ENCODE peak calls at places on chromosomes 12 and 14, in four cellular contexts. One of them, this sample, is unnamed.

GRCh38 chr14:21263284-21264024 is 5.8 kb downstream of the HNRNPC start:
- DNase-seq in breast epithelium: no peak
- DNase-seq in transverse colon: no peak
- DNase-seq in HCT116: no peak
- DNase-seq in this sample: no peak

GRCh38 chr12:121095544-121096198 is 37.0 kb upstream of the P2RX7 start:
- DNase-seq in transverse colon: peak; percentile 76
- DNase-seq in HCT116: peak; percentile 48
- DNase-seq in breast epithelium: peak; percentile 29
- DNase-seq in this sample: peak; percentile 78

GRCh38 chr14:53227154-53227718 is 74.1 kb upstream of the DDHD1 start:
- DNase-seq in HCT116: no peak
- DNase-seq in transverse colon: no peak
- DNase-seq in breast epithelium: no peak
- DNase-seq in this sample: no peak

GRCh38 chr14:75298187-75298985 is 19.8 kb downstream of the FOS start:
- DNase-seq in transverse colon: peak; percentile 66
- DNase-seq in breast epithelium: peak; percentile 48
- DNase-seq in HCT116: no peak
- DNase-seq in this sample: peak; percentile 55

GRCh38 chr12:118055865-118056773 is 4.9 kb downstream of the WSB2 start:
- DNase-seq in transverse colon: no peak
- DNase-seq in breast epithelium: no peak
- DNase-seq in HCT116: no peak
- DNase-seq in this sample: peak; percentile 63

GRCh38 chr14:99793213-99794155 is at the start of gene EML1:
- DNase-seq in breast epithelium: peak; percentile 53
- DNase-seq in transverse colon: peak; percentile 69
- DNase-seq in HCT116: peak; percentile 23
- DNase-seq in this sample: peak; percentile 83

GRCh38 chr14:96945721-96946120 is 148.5 kb downstream of the VRK1 start:
- DNase-seq in HCT116: no peak
- DNase-seq in breast epithelium: no peak
- DNase-seq in transverse colon: no peak
- DNase-seq in this sample: no peak

GRCh38 chr12:14886271-14886670 is 617 bp upstream of the MGP start:
- DNase-seq in transverse colon: no peak
- DNase-seq in breast epithelium: no peak
- DNase-seq in HCT116: no peak
- DNase-seq in this sample: no peak

GRCh38 chr12:91722072-91722471 is 423.6 kb downstream of the BTG1 start:
- DNase-seq in transverse colon: no peak
- DNase-seq in breast epithelium: no peak
- DNase-seq in HCT116: no peak
- DNase-seq in this sample: no peak

GRCh38 chr12:97941686-97942354 is 479.2 kb downstream of the RMST start:
- DNase-seq in HCT116: no peak
- DNase-seq in breast epithelium: no peak
- DNase-seq in transverse colon: no peak
- DNase-seq in this sample: no peak

GRCh38 chr14:39140170-39140569 is 26.0 kb downstream of the GEMIN2 start:
- DNase-seq in breast epithelium: no peak
- DNase-seq in transverse colon: no peak
- DNase-seq in HCT116: no peak
- DNase-seq in this sample: no peak

GRCh38 chr12:72071030-72071429 is 132.4 kb downstream of the TPH2 start:
- DNase-seq in transverse colon: no peak
- DNase-seq in breast epithelium: no peak
- DNase-seq in HCT116: no peak
- DNase-seq in this sample: no peak

GRCh38 chr12:75366629-75367028 is 24.3 kb upstream of the GLIPR1L2 start:
- DNase-seq in transverse colon: no peak
- DNase-seq in HCT116: no peak
- DNase-seq in breast epithelium: no peak
- DNase-seq in this sample: no peak

GRCh38 chr12:6201775-6202292 is 1.6 kb downstream of the CD9 start:
- DNase-seq in HCT116: no peak
- DNase-seq in breast epithelium: no peak
- DNase-seq in transverse colon: no peak
- DNase-seq in this sample: no peak

GRCh38 chr12:30463636-30464035 is 232.0 kb downstream of the IPO8 start:
- DNase-seq in breast epithelium: no peak
- DNase-seq in HCT116: no peak
- DNase-seq in transverse colon: no peak
- DNase-seq in this sample: no peak

GRCh38 chr12:114167431-114167830 is 201.3 kb upstream of the RBM19 start:
- DNase-seq in transverse colon: no peak
- DNase-seq in HCT116: no peak
- DNase-seq in breast epithelium: no peak
- DNase-seq in this sample: no peak

GRCh38 chr14:46582826-46583225 is 68.8 kb downstream of the RPL10L start:
- DNase-seq in breast epithelium: no peak
- DNase-seq in HCT116: no peak
- DNase-seq in transverse colon: no peak
- DNase-seq in this sample: no peak

GRCh38 chr14:71523630-71524320 is 408.5 kb upstream of the RGS6 start:
- DNase-seq in breast epithelium: no peak
- DNase-seq in transverse colon: no peak
- DNase-seq in HCT116: no peak
- DNase-seq in this sample: no peak

GRCh38 chr14:21367582-21368144 is 16.2 kb downstream of the SUPT16H start:
- DNase-seq in HCT116: no peak
- DNase-seq in breast epithelium: no peak
- DNase-seq in transverse colon: no peak
- DNase-seq in this sample: no peak

GRCh38 chr14:50070230-50070629 is 46.1 kb downstream of the VCPKMT start:
- DNase-seq in HCT116: no peak
- DNase-seq in breast epithelium: no peak
- DNase-seq in transverse colon: no peak
- DNase-seq in this sample: no peak

GRCh38 chr12:26938660-26939185 is 453 bp downstream of the FGFR1OP2 start:
- DNase-seq in HCT116: peak; percentile 3
- DNase-seq in transverse colon: no peak
- DNase-seq in breast epithelium: no peak
- DNase-seq in this sample: peak; percentile 38

GRCh38 chr12:617304-617915 is 45.8 kb downstream of the NINJ2 start:
- DNase-seq in HCT116: no peak
- DNase-seq in breast epithelium: no peak
- DNase-seq in transverse colon: peak; percentile 46
- DNase-seq in this sample: peak; percentile 42

GRCh38 chr14:92728781-92729364 is 19.6 kb downstream of the LGMN start:
- DNase-seq in transverse colon: no peak
- DNase-seq in HCT116: no peak
- DNase-seq in breast epithelium: no peak
- DNase-seq in this sample: peak; percentile 61

GRCh38 chr12:113134521-113134951 is 1.0 kb downstream of the RASAL1 start:
- DNase-seq in breast epithelium: no peak
- DNase-seq in HCT116: no peak
- DNase-seq in transverse colon: no peak
- DNase-seq in this sample: no peak

GRCh38 chr14:26522985-26523384 is 74.8 kb downstream of the NOVA1 start:
- DNase-seq in HCT116: no peak
- DNase-seq in breast epithelium: no peak
- DNase-seq in transverse colon: no peak
- DNase-seq in this sample: no peak

GRCh38 chr12:97560359-97560758 is 97.8 kb downstream of the RMST start:
- DNase-seq in transverse colon: no peak
- DNase-seq in HCT116: no peak
- DNase-seq in breast epithelium: no peak
- DNase-seq in this sample: no peak

GRCh38 chr12:127773520-127773919 is 493.4 kb upstream of the TMEM132C start:
- DNase-seq in breast epithelium: no peak
- DNase-seq in HCT116: no peak
- DNase-seq in transverse colon: no peak
- DNase-seq in this sample: no peak
- TF ChIP-seq CTCF in breast epithelium: no peak
- TF ChIP-seq CTCF in HCT116: no peak
- TF ChIP-seq CTCF in transverse colon: no peak
- TF ChIP-seq CTCF in this sample: no peak

DNA sequence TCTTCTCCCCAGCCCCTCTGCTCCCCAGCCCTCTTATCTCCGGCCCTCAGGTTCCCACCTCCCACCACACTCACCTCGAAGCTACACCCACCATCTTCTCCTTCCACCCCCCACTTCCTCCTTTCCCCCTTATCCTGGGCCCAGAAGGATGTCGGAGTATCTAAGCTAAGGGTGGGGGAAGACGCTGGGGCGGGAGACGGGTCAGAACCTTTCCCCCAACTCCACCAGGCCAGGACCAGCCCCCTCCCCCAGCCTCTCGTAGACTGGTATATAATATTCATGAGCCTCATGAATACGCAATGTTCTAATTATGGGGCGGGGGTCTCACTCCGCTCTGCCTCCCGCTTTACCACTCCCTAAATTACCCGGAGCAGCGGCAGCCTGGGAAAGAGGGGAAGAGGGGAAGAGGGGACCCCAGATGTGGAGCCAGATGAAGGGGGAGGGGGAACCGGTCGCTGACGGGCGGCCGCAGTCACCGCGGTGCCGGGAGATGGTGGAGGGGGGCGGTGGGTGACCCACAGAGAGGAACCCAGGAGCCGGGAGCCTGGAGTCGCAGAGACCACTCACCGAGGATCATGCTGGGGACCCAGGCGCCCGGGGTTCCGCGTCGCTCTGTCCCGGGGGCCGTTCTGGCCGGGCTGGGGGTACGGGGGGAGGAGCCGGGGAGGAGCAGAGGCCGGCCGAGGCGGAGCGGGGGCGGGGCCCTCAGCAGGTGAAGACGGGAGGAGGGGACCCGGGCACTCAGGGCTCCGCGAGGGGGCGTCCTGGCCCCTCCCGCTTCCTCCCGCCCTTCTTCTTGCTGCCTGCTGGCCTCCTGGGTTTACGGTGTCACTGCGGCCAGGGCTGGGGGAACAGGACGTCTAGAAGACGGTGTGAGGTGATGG is 6.4 kb upstream of the ZNF385A start:
- DNase-seq in breast epithelium: peak; percentile 71
- DNase-seq in transverse colon: peak; percentile 69
- DNase-seq in HCT116: no peak
- DNase-seq in this sample: peak; percentile 58
- TF ChIP-seq POLR2AphosphoS5 in breast epithelium: no peak
- TF ChIP-seq POLR2AphosphoS5 in transverse colon: no peak
- TF ChIP-seq POLR2AphosphoS5 in HCT116: peak; percentile 41
- TF ChIP-seq POLR2AphosphoS5 in this sample: no peak

GRCh38 chr14:105398726-105399440 is 545 bp downstream of the TEX22 start:
- DNase-seq in breast epithelium: no peak
- DNase-seq in transverse colon: no peak
- DNase-seq in HCT116: no peak
- DNase-seq in this sample: no peak
- TF ChIP-seq CTCF in breast epithelium: no peak
- TF ChIP-seq CTCF in transverse colon: no peak
- TF ChIP-seq CTCF in HCT116: no peak
- TF ChIP-seq CTCF in this sample: no peak

GRCh38 chr12:124047045-124047566 is 74.1 kb downstream of the ZNF664 start:
- DNase-seq in transverse colon: no peak
- DNase-seq in breast epithelium: no peak
- DNase-seq in HCT116: no peak
- DNase-seq in this sample: no peak

GRCh38 chr12:124046206-124046740 is 73.3 kb downstream of the ZNF664 start:
- DNase-seq in HCT116: no peak
- DNase-seq in transverse colon: no peak
- DNase-seq in breast epithelium: no peak
- DNase-seq in this sample: no peak

GRCh38 chr12:124053855-124054254 is 80.8 kb downstream of the ZNF664 start:
- DNase-seq in HCT116: peak; percentile 12
- DNase-seq in transverse colon: peak; percentile 36
- DNase-seq in breast epithelium: no peak
- DNase-seq in this sample: peak; percentile 62

GRCh38 chr12:124045671-124046070 is 72.7 kb downstream of the ZNF664 start:
- DNase-seq in breast epithelium: no peak
- DNase-seq in HCT116: no peak
- DNase-seq in transverse colon: no peak
- DNase-seq in this sample: no peak

GRCh38 chr12:124049451-124050094 is 76.6 kb downstream of the ZNF664 start:
- DNase-seq in breast epithelium: no peak
- DNase-seq in transverse colon: no peak
- DNase-seq in HCT116: no peak
- DNase-seq in this sample: no peak
- TF ChIP-seq POLR2AphosphoS5 in breast epithelium: no peak
- TF ChIP-seq POLR2AphosphoS5 in transverse colon: no peak
- TF ChIP-seq POLR2AphosphoS5 in HCT116: no peak
- TF ChIP-seq POLR2AphosphoS5 in this sample: no peak

GRCh38 chr14:102295301-102295700 is 9.7 kb downstream of the MOK start:
- DNase-seq in HCT116: no peak
- DNase-seq in breast epithelium: no peak
- DNase-seq in transverse colon: no peak
- DNase-seq in this sample: no peak
- TF ChIP-seq CTCF in HCT116: peak; percentile 51
- TF ChIP-seq CTCF in breast epithelium: no peak
- TF ChIP-seq CTCF in transverse colon: no peak
- TF ChIP-seq CTCF in this sample: no peak

DNA sequence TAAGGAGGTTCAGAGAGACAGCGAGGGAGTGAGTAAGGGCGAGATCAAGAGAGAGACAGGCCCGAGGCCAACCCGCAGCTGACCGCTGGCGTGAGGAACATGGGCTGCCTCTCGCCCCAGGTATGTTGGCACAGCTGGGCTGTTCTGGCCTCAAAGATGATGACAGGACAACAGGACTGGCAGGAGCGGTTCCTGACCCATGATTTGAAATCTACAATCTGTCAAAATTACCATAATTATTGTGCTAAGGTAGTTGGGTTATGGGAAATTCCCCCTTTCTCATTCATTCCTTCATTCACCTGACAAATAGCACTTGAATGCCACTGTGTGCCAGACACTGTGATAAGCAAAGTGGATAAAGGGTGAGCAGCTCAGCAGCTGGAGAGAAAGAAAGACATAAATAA is 5.1 kb upstream of the ENDOU start:
- DNase-seq in transverse colon: no peak
- DNase-seq in breast epithelium: no peak
- DNase-seq in HCT116: no peak
- DNase-seq in this sample: peak; percentile 61
- TF ChIP-seq POLR2AphosphoS5 in transverse colon: no peak
- TF ChIP-seq POLR2AphosphoS5 in breast epithelium: no peak
- TF ChIP-seq POLR2AphosphoS5 in HCT116: no peak
- TF ChIP-seq POLR2AphosphoS5 in this sample: no peak

DNA sequence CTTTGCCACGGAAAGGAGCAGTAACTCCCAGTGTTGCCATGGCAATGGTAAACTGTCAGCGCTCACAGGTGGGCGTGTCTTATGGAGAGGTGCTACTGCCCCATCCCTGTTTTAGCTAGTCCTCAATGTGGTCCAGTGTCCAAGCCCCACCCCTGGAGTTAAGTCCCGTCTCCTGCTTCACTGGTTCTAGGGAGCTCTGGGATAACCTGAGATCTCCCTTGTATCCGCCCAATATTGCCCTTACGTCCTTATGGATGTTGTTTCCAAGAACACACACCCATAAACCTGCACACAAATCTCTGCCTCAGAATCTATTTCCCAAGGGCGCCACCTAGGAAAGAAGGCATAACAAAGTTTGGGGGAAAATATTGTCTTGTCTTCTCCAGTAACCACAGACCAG is 64.2 kb downstream of the SPRING1 start:
- DNase-seq in HCT116: peak; percentile 21
- DNase-seq in breast epithelium: no peak
- DNase-seq in transverse colon: no peak
- DNase-seq in this sample: no peak
- TF ChIP-seq CTCF in HCT116: peak; percentile 51
- TF ChIP-seq CTCF in breast epithelium: no peak
- TF ChIP-seq CTCF in transverse colon: no peak
- TF ChIP-seq CTCF in this sample: no peak

This sample was measured in stomach.